ENCODE peak calls at places on chromosome 1, in four cellular contexts. L is CD4-positive, alpha-beta T cell; D is neural crest cell; E is mammary epithelial cell. N is an unnamed sample.
A peak's percentile ranks its signal among the peaks of the same experiment; 100 is the strongest.

GRCh38 chr1:182083851-182084486 is 22.5 kb upstream of the ZNF648 start:
- DNase-seq in L (no peak), D (no peak), E (no peak), N (no peak)

GRCh38 chr1:15489052-15489736 is 13.3 kb downstream of the CELA2B start:
- DNase-seq in L (no peak), D (no peak), E (no peak), N (no peak)

GRCh38 chr1:99599678-99600175 is 46.2 kb upstream of the PALMD start:
- DNase-seq in L (no peak), D (no peak), E (peak; percentile 57), N (no peak)

GRCh38 chr1:17229379-17229778 is 19.5 kb upstream of the PADI3 start:
- DNase-seq in D (no peak), E (peak; percentile 56), L (no peak), N (no peak)

GRCh38 chr1:193181985-193182384 is 4.4 kb downstream of the B3GALT2 start:
- DNase-seq in E (no peak), L (no peak), D (no peak), N (no peak)

GRCh38 chr1:17765444-17766411 is 10.6 kb downstream of the ACTL8 start:
- DNase-seq in E (peak; percentile 5), L (no peak), D (no peak), N (no peak)

GRCh38 chr1:150127868-150128267 is 21.8 kb upstream of the PLEKHO1 start:
- DNase-seq in D (no peak), L (no peak), E (no peak), N (no peak)

GRCh38 chr1:154869351-154870116 is 547 bp downstream of the KCNN3 start:
- DNase-seq in D (no peak), E (no peak), L (no peak), N (no peak)

DNA sequence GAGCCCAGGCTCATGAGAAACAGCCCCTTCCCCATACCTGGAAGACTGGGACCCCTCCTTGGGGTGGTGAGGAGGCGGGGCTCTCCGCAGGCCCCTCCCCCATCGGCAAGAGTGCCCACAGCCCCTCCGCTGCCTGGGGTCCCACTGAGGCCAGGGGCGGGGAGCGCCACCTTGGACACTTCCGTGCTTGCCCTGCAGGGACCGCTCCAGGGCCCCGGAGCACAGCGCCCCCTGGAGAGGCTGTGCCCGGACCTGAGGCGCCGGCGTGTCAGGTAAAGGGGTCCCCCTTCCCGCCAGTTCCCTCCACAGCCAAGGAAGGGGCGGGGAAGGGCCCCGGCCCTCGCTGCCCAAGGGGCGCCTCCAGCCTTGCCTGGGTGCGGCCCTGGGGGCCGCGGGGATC is 21.5 kb downstream of the INAVA start:
- DNase-seq in L (no peak), E (no peak), D (no peak), N (no peak)
- TF ChIP-seq CTCF in L (no peak), E (no peak), D (no peak), N (no peak)

GRCh38 chr1:55259906-55260608 is 44.9 kb upstream of the USP24 start:
- DNase-seq in L (no peak), E (no peak), D (no peak), N (peak; percentile 48)
- TF ChIP-seq CTCF in L (no peak), E (no peak), D (no peak), N (no peak)

GRCh38 chr1:93733340-93733739 is 51.7 kb upstream of the BCAR3 start:
- DNase-seq in E (no peak), D (no peak), L (no peak), N (no peak)

GRCh38 chr1:93735722-93736121 is 54.1 kb upstream of the BCAR3 start:
- DNase-seq in L (no peak), E (peak; percentile 81), D (no peak), N (no peak)

GRCh38 chr1:93732514-93732913 is 50.9 kb upstream of the BCAR3 start:
- DNase-seq in E (no peak), D (no peak), L (no peak), N (no peak)

GRCh38 chr1:93738075-93738622 is 56.5 kb upstream of the BCAR3 start:
- DNase-seq in L (no peak), E (peak; percentile 94), D (no peak), N (no peak)

GRCh38 chr1:93734999-93735398 is 53.4 kb upstream of the BCAR3 start:
- DNase-seq in L (no peak), D (no peak), E (no peak), N (no peak)
- TF ChIP-seq CTCF in L (no peak), D (no peak), E (no peak), N (no peak)

GRCh38 chr1:231693361-231694080 is 66.9 kb downstream of the DISC1 start:
- DNase-seq in L (no peak), D (no peak), E (no peak), N (no peak)

GRCh38 chr1:231690072-231690471 is 63.5 kb downstream of the DISC1 start:
- DNase-seq in D (no peak), E (no peak), L (no peak), N (no peak)

GRCh38 chr1:231694081-231694443 is 67.5 kb downstream of the DISC1 start:
- DNase-seq in E (no peak), D (no peak), L (no peak), N (no peak)

GRCh38 chr1:231688989-231689388 is 62.4 kb downstream of the DISC1 start:
- DNase-seq in L (no peak), D (no peak), E (no peak), N (no peak)

DNA sequence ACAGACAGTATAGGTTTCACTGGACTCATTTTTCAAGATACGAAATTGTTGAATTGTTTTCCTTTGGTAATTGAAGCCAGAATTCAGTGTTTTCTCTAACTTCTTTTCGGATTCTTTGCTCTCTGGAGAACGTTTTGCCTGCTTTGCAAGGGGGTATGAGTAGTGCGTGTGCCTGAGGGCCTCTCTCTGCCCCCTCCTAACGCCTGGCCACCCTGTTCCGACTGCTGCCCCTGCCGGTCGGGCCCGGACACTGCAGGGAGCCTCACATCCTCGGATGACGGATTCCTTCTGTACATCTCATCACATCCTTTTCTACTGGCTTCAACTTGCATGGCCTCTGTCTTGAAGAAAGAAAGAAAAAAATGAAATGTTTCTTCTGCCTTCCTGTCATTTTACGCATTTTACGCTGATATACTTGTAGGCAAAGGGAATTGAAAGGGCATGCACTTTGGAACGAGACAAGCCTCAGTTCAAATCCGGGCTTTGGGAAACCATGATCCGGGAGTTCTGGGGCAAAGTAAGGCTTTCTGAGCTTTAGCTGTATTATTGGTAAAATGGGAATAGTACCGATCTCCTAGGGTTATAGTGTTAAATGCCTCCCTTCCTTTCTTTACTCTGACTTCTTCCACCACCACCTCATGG is 65.1 kb downstream of the DISC1 start:
- DNase-seq in D (peak; percentile 58), L (no peak), E (peak; percentile 21), N (no peak)
- TF ChIP-seq CTCF in D (peak; percentile 75), L (no peak), E (peak; percentile 67), N (no peak)

GRCh38 chr1:176122282-176122681 is 84.8 kb downstream of the COP1 start:
- DNase-seq in D (no peak), L (no peak), E (no peak), N (no peak)

GRCh38 chr1:176118985-176119384 is 88.1 kb downstream of the COP1 start:
- DNase-seq in D (no peak), L (no peak), E (no peak), N (no peak)

DNA sequence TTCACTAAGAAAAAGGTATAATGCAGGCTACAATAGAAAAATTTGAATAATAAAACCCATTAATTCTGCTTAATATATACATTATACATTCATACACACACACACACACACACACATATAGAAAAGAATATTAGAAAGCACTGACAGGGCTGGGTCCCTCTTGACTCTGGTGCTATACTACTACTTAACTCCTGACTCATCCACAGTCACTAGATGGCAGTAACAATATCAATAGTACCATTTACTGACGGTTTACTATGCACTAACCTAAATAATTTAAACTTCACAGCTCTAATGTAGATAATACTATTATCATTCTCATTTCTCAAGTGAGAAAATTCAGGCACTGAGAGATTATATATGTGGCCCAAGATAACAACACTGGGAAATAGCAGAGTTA is 87.5 kb downstream of the COP1 start:
- DNase-seq in E (peak; percentile 3), L (no peak), D (no peak), N (no peak)
- TF ChIP-seq CTCF in E (no peak), L (peak; percentile 11), D (no peak), N (no peak)

GRCh38 chr1:162251102-162251501 is 125.6 kb downstream of the SPATA46 start:
- DNase-seq in L (no peak), E (no peak), D (no peak), N (no peak)
- TF ChIP-seq CTCF in L (no peak), E (no peak), D (no peak), N (no peak)

DNA sequence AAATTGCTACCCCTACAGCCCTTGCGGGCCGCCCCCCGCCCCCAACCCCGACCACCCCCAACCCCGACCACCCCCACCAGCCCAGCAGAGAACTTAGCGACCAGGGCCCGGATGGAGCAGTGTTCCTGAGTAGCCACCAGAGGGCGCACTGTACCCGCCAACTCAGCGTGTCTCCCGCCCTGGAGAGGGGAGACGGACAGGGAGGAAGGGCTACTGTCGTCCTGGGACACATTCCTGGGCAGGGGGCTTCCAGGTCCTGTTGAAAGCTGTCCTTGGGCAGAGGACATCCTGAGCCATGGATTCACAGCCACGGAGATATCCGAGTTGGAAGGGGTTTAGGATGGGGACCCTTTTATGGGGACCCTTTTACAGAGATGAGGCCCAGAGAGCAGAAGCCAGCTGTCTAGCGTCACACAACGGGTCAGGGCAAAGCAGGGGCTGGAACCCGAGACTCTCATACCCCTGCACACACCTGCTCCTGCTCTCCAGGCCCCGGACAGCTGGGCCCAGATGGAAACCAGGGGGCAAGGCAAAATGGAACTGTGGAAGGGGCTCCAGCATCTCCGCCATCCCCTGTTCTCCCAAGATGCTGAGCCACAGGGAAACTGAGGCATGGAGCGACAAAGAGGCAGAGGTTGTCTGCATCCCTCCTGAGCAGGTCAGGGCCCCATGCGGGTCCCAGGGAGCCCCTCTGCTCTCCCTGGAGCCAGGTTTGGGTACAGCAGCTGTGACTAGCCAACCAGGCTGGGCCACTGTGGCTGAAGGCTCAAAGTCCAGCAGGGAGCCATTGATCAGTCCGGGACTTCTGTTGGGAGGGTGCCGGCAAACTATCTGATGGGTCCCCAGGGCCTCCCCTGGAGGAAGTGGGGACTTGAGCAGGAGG is 25.0 kb upstream of the LAPTM5 start:
- DNase-seq in L (peak; percentile 65), E (peak; percentile 27), D (peak; percentile 80), N (peak; percentile 61)
- TF ChIP-seq CTCF in L (peak; percentile 91), E (peak; percentile 64), D (peak; percentile 70), N (no peak)